ENCODE peak calls at places on chromosome 13, in six cellular contexts. F is HCT116, R is GM12878, O is WTC11, K is HepG2, A is H1. J is an unnamed sample.

GRCh38 chr13:83752141-83752540 is 130.1 kb downstream of the SLITRK1 start:
- DNase-seq in F (no peak), R (no peak), O (no peak), K (peak), A (no peak), J (no peak)

GRCh38 chr13:107866007-107866665 is 349.2 kb downstream of the LIG4 start:
- DNase-seq in F (no peak), R (no peak), O (peak), K (no peak), A (no peak), J (peak)

GRCh38 chr13:34076943-34077703 is 259.2 kb downstream of the RFC3 start:
- DNase-seq in F (peak), R (no peak), O (no peak), K (peak), A (no peak), J (no peak)

GRCh38 chr13:67408823-67409222 is 178.7 kb upstream of the PCDH9 start:
- DNase-seq in F (no peak), R (no peak), O (no peak), K (peak), A (no peak), J (no peak)

GRCh38 chr13:26025196-26025595 is 26.6 kb downstream of the SHISA2 start:
- DNase-seq in F (no peak), R (no peak), O (peak), K (no peak), A (no peak), J (no peak)

GRCh38 chr13:67416047-67416925 is 186.2 kb upstream of the PCDH9 start:
- DNase-seq in F (no peak), R (no peak), O (peak), K (peak), A (peak), J (peak)

GRCh38 chr13:93942016-93942415 is 537.5 kb downstream of the DCT start:
- DNase-seq in F (no peak), R (no peak), O (no peak), K (no peak), A (no peak), J (no peak)

GRCh38 chr13:42247883-42248282 is 24.1 kb upstream of the AKAP11 start:
- DNase-seq in F (no peak), R (no peak), O (no peak), K (no peak), A (no peak), J (no peak)

GRCh38 chr13:43874512-43875092 is 4.9 kb downstream of the CCDC122 start:
- DNase-seq in F (no peak), R (no peak), O (no peak), K (no peak), A (no peak), J (peak)

GRCh38 chr13:111429064-111429558 is 108.7 kb downstream of the TEX29 start:
- DNase-seq in F (peak), R (no peak), O (peak), K (peak), A (no peak), J (peak)

GRCh38 chr13:42219051-42219450 is 52.9 kb upstream of the AKAP11 start:
- DNase-seq in F (no peak), R (no peak), O (no peak), K (no peak), A (no peak), J (no peak)

GRCh38 chr13:110942248-110942981 is 27.5 kb upstream of the ANKRD10 start:
- DNase-seq in F (no peak), R (peak), O (no peak), K (no peak), A (no peak), J (no peak)

GRCh38 chr13:30618186-30618937 is 642 bp downstream of the USPL1 start:
- DNase-seq in F (no peak), R (no peak), O (no peak), K (peak), A (no peak), J (peak)

GRCh38 chr13:104737713-104738112 is 1671.5 kb upstream of the SLC10A2 start:
- DNase-seq in F (no peak), R (no peak), O (no peak), K (no peak), A (no peak), J (no peak)

GRCh38 chr13:102948006-102948405 is 102.2 kb downstream of the ERCC5 start:
- DNase-seq in F (no peak), R (no peak), O (no peak), K (no peak), A (no peak), J (no peak)

GRCh38 chr13:77113496-77113895 is 86.5 kb upstream of the FBXL3 start:
- DNase-seq in F (no peak), R (no peak), O (no peak), K (no peak), A (no peak), J (no peak)

GRCh38 chr13:104779311-104779710 is 1713.1 kb upstream of the SLC10A2 start:
- DNase-seq in F (no peak), R (no peak), O (peak), K (no peak), A (peak), J (no peak)

DNA sequence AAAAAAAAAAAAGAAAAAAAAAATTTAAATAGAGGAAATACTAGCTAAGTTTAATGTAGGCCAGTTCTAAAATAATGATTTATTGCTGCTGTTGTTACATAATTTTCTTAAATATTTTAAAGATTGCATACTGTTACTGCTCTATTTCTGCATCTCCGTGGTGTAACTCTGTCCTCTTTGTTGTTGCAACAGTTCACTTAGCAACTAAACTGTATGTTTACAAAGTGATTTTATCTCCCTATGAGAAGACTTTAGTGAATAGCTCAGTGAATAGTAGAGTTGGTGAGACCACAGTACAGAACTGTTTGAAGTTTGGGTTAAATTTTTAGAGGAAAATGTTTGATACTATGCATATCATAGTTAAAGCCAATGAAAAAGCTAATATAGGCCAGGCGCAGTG is 19.4 kb downstream of the BRCA2 start:
- DNase-seq in F (no peak), R (no peak), O (no peak), K (peak), A (no peak), J (no peak)
- TF ChIP-seq ATF3 in F (no peak), R (no peak), O (no peak), K (no peak), A (no peak), J (no peak)

GRCh38 chr13:22449251-22449650 is 731.5 kb upstream of the SGCG start:
- DNase-seq in F (no peak), R (no peak), O (no peak), K (no peak), A (no peak), J (no peak)

GRCh38 chr13:22451345-22451744 is 729.4 kb upstream of the SGCG start:
- DNase-seq in F (no peak), R (no peak), O (no peak), K (peak), A (no peak), J (no peak)

GRCh38 chr13:22454586-22454985 is 726.2 kb upstream of the SGCG start:
- DNase-seq in F (no peak), R (no peak), O (peak), K (no peak), A (peak), J (no peak)

DNA sequence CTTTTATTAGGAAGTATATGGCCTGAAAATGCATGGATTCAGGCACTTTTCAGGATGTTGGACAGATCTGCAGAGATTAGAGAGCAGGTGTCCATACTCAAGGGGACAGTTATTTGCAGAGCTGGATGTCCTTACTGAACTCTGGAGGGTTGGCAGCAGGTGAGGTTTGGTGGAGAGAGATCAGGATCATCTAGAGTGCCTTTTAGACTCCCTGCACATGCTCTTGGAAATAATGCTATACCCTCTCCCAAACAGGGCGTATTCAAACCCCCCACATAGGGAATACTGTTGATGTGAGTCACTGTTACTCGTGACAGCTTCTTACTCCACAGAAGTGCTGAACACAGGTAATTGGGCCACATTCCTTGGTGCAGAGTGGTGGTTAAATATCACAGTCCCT is 725.7 kb upstream of the SGCG start:
- DNase-seq in F (no peak), R (no peak), O (no peak), K (no peak), A (no peak), J (no peak)
- TF ChIP-seq ATF3 in F (no peak), R (no peak), O (no peak), K (no peak), A (no peak), J (no peak)

GRCh38 chr13:20633802-20634201 is 66.8 kb downstream of the IFT88 start:
- DNase-seq in F (no peak), R (no peak), O (no peak), K (no peak), A (no peak), J (no peak)
- TF ChIP-seq ATF3 in F (no peak), R (no peak), O (no peak), K (no peak), A (no peak), J (no peak)

GRCh38 chr13:112679932-112680677 is 9.7 kb upstream of the ATP11A start:
- DNase-seq in F (no peak), R (no peak), O (no peak), K (no peak), A (no peak), J (no peak)

GRCh38 chr13:112684041-112684440 is 5.8 kb upstream of the ATP11A start:
- DNase-seq in F (no peak), R (no peak), O (no peak), K (no peak), A (no peak), J (no peak)

GRCh38 chr13:112680741-112681360 is 9.0 kb upstream of the ATP11A start:
- DNase-seq in F (no peak), R (no peak), O (no peak), K (no peak), A (no peak), J (no peak)

GRCh38 chr13:112683581-112683980 is 6.3 kb upstream of the ATP11A start:
- DNase-seq in F (no peak), R (no peak), O (no peak), K (no peak), A (no peak), J (no peak)

DNA sequence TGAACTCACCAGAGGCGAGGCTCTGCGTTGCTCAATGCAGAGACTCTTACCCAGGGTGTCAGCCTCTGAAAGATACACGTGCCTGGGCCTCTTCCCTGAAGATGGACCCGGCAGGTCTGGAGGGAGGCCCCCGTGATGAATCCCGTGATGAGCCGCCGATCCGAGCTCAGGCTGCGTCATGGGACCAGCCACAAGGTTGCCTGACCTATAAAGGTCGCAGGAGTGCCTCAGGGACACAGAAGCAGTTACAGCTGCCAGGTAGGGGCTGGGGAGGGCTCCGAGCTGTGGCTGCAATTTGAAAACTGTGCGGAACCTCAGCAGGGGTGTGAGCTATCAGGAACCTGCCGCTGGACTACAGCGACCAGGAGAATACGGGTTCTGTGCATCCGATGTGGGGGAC is 10.5 kb upstream of the ATP11A start:
- DNase-seq in F (no peak), R (no peak), O (no peak), K (no peak), A (no peak), J (no peak)
- TF ChIP-seq ATF3 in F (no peak), R (no peak), O (no peak), K (no peak), A (no peak), J (no peak)

GRCh38 chr13:75263741-75264407 is 218.1 kb downstream of the TBC1D4 start:
- DNase-seq in F (no peak), R (no peak), O (no peak), K (no peak), A (no peak), J (no peak)
- TF ChIP-seq ATF3 in F (no peak), R (no peak), O (no peak), K (no peak), A (no peak), J (no peak)

DNA sequence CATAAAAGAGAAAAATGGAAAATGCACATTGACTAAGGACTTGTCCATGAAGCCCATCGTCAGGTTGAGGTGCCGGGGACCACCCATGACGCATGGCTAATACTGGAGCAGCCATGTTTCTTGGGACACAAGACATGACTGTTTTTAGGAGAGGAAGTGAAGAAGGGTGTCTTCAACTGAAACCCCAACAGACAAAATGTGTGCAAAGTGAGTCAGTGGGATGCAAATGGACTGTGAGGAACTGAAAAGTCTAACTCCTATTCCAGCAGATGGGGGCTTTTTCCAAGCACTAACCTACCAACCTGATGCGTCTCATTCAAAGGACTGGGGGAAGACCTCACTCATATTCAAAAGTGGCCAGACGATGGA is 459.3 kb downstream of the FOXO1 start:
- DNase-seq in F (no peak), R (peak), O (no peak), K (no peak), A (no peak), J (no peak)
- TF ChIP-seq ATF3 in F (no peak), R (no peak), O (no peak), K (no peak), A (no peak), J (no peak)

DNA sequence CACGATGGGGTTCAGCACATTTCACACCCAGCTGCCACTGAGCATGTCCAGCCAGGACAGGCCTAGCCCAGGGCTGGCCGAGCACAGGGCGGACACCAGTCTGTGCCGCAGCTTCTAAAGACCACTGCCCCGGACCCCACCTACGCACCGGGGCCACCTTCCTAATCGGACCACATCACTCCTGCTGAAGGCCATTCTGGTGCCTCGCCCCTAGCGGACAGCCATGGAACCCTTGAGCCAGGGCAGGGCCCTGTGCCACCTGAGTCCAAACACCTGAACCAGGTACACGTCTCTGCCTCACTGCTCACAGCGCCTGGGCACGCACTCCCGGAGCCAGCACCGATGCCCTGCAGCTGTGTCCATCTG is 8.4 kb upstream of the C13orf46 start:
- DNase-seq in F (no peak), R (no peak), O (no peak), K (no peak), A (no peak), J (no peak)
- TF ChIP-seq ATF3 in F (no peak), R (no peak), O (no peak), K (no peak), A (no peak), J (no peak)

J was measured in K562.